ENCODE peak calls at places on chromosomes 16 and 17, in nine cellular contexts. G is T-helper 2 cell treated with Interferon-gamma antibody and Interleukin-4, amounts not matched to agents 5 μg/mL and 100 μg/mL, for 36 hours; Q is nucleus accumbens; W is CD4-positive, alpha-beta T cell; T is ELF-1; U is cardiac septum; H is retina; B is effector CD4-positive, alpha-beta T cell; E is NCI-H1417. C is an unnamed sample.

GRCh38 chr17:17780941-17781590 is 55.7 kb downstream of the SREBF1 start:
- DNase-seq in G (no peak), E (peak; percentile 64), T (peak; percentile 96), W (no peak), B (no peak), Q (peak; percentile 56), U (no peak), H (peak; percentile 66), C (no peak)

GRCh38 chr17:47317119-47317518 is 6.6 kb upstream of the EFCAB13 start:
- DNase-seq in H (no peak), T (no peak), W (no peak), G (no peak), Q (no peak), E (no peak), B (no peak), U (no peak), C (no peak)

GRCh38 chr17:3048727-3049471 is 14.5 kb downstream of the OR1D5 start:
- DNase-seq in E (peak; percentile 91), U (peak; percentile 98), T (peak; percentile 99), B (peak; percentile 86), Q (peak; percentile 97), H (peak; percentile 97), W (peak; percentile 87), G (peak; percentile 90), C (peak; percentile 98)

GRCh38 chr17:14301761-14302401 is 1.0 kb downstream of the HS3ST3B1 start:
- DNase-seq in Q (no peak), G (peak; percentile 69), U (no peak), B (peak; percentile 38), E (peak; percentile 34), T (peak; percentile 42), W (peak; percentile 55), H (peak; percentile 76), C (no peak)

GRCh38 chr17:1796800-1797199 is 32.9 kb downstream of the SMYD4 start:
- DNase-seq in B (no peak), U (no peak), T (no peak), W (no peak), H (no peak), G (no peak), E (no peak), Q (no peak), C (no peak)

GRCh38 chr16:11349599-11350276 is 4.5 kb downstream of the RMI2 start:
- DNase-seq in G (no peak), U (no peak), E (no peak), B (no peak), H (no peak), W (no peak), T (peak; percentile 45), Q (peak; percentile 13), C (no peak)

GRCh38 chr17:59331929-59332889 is 754 bp downstream of the YPEL2 start:
- DNase-seq in T (peak; percentile 44), B (peak; percentile 21), E (peak; percentile 74), W (peak; percentile 6), Q (no peak), U (peak; percentile 83), G (peak; percentile 28), H (peak; percentile 63), C (peak; percentile 41)

GRCh38 chr17:44361292-44362055 is 2.2 kb downstream of the FAM171A2 start:
- DNase-seq in T (peak; percentile 28), W (no peak), Q (no peak), U (no peak), H (no peak), E (no peak), G (no peak), B (no peak), C (no peak)

GRCh38 chr17:40090234-40091111 is 9.9 kb downstream of the NR1D1 start:
- DNase-seq in T (no peak), W (no peak), G (no peak), U (no peak), H (no peak), E (no peak), B (no peak), Q (no peak), C (no peak)

GRCh38 chr16:17277981-17278381 is 192.8 kb downstream of the XYLT1 start:
- DNase-seq in E (no peak), U (no peak), W (no peak), B (no peak), Q (no peak), H (no peak), G (no peak), T (peak; percentile 54), C (peak; percentile 28)

GRCh38 chr16:70433456-70434103 is 5.3 kb downstream of the ST3GAL2 start:
- DNase-seq in W (no peak), H (no peak), G (no peak), B (no peak), T (peak; percentile 60), U (no peak), Q (no peak), E (no peak), C (no peak)

GRCh38 chr16:11636172-11636721 is 32.0 kb upstream of the SNN start:
- DNase-seq in H (no peak), G (no peak), W (no peak), T (peak; percentile 91), B (no peak), U (no peak), E (peak; percentile 34), Q (no peak), C (no peak)

GRCh38 chr17:56125830-56126819 is 27.1 kb upstream of the ANKFN1 start:
- DNase-seq in Q (no peak), G (no peak), T (peak; percentile 55), W (no peak), E (no peak), B (no peak), H (peak; percentile 47), U (no peak), C (no peak)

GRCh38 chr16:23679274-23679985 is 741 bp downstream of the PLK1 start:
- DNase-seq in H (no peak), U (peak; percentile 77), E (peak; percentile 45), B (no peak), W (no peak), T (peak; percentile 58), Q (no peak), G (peak; percentile 21), C (no peak)

GRCh38 chr16:53912155-53912554 is 208.2 kb downstream of the FTO start:
- DNase-seq in T (no peak), G (peak; percentile 68), W (no peak), H (no peak), E (no peak), B (peak; percentile 28), Q (no peak), U (no peak), C (no peak)

GRCh38 chr17:58335779-58336455 is 7.3 kb upstream of the TSPOAP1 start:
- DNase-seq in W (no peak), Q (no peak), H (no peak), T (peak; percentile 73), E (no peak), G (peak; percentile 83), U (peak; percentile 86), B (peak; percentile 61), C (no peak)

GRCh38 chr17:50634123-50634914 is at the start of gene ABCC3:
- DNase-seq in H (peak; percentile 50), U (no peak), W (no peak), B (no peak), T (no peak), E (peak; percentile 47), G (no peak), Q (no peak), C (no peak)

GRCh38 chr17:7651097-7651958 is 602 bp downstream of the ATP1B2 start:
- DNase-seq in G (no peak), T (peak; percentile 26), U (no peak), E (peak; percentile 10), W (no peak), H (peak; percentile 90), B (no peak), Q (no peak), C (no peak)